ENCODE peak calls at places on chromosomes 2 and 18, in ten cellular contexts. F is thoracic aorta, V is fibroblast of lung, S is GM23338, I is BE2C, R is HCT116, U is A673, G is body of pancreas, N is keratinocyte, M is left ventricle myocardium inferior. Y is an unnamed sample. For H3K4me1, the result is how much of the 10 kb centered on the place peaks cover.

GRCh38 chr2:85174943-85175342 is 41.8 kb downstream of the TCF7L1 start:
- DNase-seq in F (no peak), V (no peak), S (no peak), I (no peak), R (no peak), U (no peak), G (no peak), N (no peak), M (no peak), Y (no peak)

GRCh38 chr2:165568361-165568760 is 98.9 kb downstream of the CSRNP3 start:
- DNase-seq in F (no peak), V (no peak), S (no peak), I (no peak), R (no peak), U (no peak), G (no peak), N (no peak), M (no peak), Y (no peak)

GRCh38 chr18:8049147-8049546 is 482.0 kb downstream of the PTPRM start:
- DNase-seq in F (no peak), V (peak), S (no peak), I (no peak), R (no peak), U (no peak), G (no peak), N (no peak), M (no peak), Y (no peak)

GRCh38 chr2:239181074-239181581 is 219.7 kb downstream of the HDAC4 start:
- DNase-seq in F (no peak), V (no peak), S (no peak), I (peak), R (no peak), U (no peak), G (no peak), N (no peak), M (peak), Y (no peak)

GRCh38 chr2:200137275-200137674 is 169.2 kb upstream of the SPATS2L start:
- DNase-seq in F (no peak), V (no peak), S (no peak), I (no peak), R (no peak), U (no peak), G (no peak), N (no peak), M (no peak), Y (no peak)

GRCh38 chr2:26540306-26540705 is 62.4 kb upstream of the OTOF start:
- DNase-seq in F (no peak), V (no peak), S (peak), I (no peak), R (no peak), U (no peak), G (no peak), N (no peak), M (no peak), Y (peak)

GRCh38 chr2:95017836-95018235 is 7.7 kb upstream of the MAL start:
- DNase-seq in F (no peak), V (no peak), S (no peak), I (no peak), R (no peak), U (no peak), G (no peak), N (no peak), M (no peak), Y (no peak)

GRCh38 chr18:58194028-58194427 is 150.0 kb downstream of the NEDD4L start:
- DNase-seq in F (no peak), V (no peak), S (peak), I (peak), R (no peak), U (no peak), G (peak), N (no peak), M (no peak), Y (no peak)

GRCh38 chr18:36120297-36120696 is 8.8 kb downstream of the SLC39A6 start:
- DNase-seq in F (no peak), V (no peak), S (no peak), I (no peak), R (no peak), U (no peak), G (no peak), N (no peak), M (no peak), Y (no peak)

GRCh38 chr2:239979243-239980023 is 45.7 kb downstream of the NDUFA10 start:
- DNase-seq in F (no peak), V (peak), S (peak), I (peak), R (no peak), U (no peak), G (no peak), N (no peak), M (no peak), Y (no peak)

GRCh38 chr2:53210538-53210937 is 557.1 kb upstream of the CHAC2 start:
- DNase-seq in F (no peak), V (peak), S (peak), I (no peak), R (peak), U (no peak), G (peak), N (no peak), M (no peak), Y (no peak)

GRCh38 chr2:237603718-237604362 is 13.3 kb upstream of the RAB17 start:
- DNase-seq in F (no peak), V (peak), S (peak), I (no peak), R (no peak), U (peak), G (no peak), N (no peak), M (no peak), Y (peak)

GRCh38 chr2:237601453-237602116 is 11.1 kb upstream of the RAB17 start:
- DNase-seq in F (no peak), V (no peak), S (peak), I (no peak), R (no peak), U (no peak), G (no peak), N (no peak), M (no peak), Y (no peak)

GRCh38 chr2:237603049-237603717 is 12.6 kb upstream of the RAB17 start:
- DNase-seq in F (no peak), V (no peak), S (no peak), I (no peak), R (no peak), U (no peak), G (no peak), N (no peak), M (no peak), Y (no peak)

GRCh38 chr2:237604391-237604790 is 13.9 kb upstream of the RAB17 start:
- DNase-seq in F (no peak), V (no peak), S (no peak), I (no peak), R (no peak), U (no peak), G (no peak), N (no peak), M (no peak), Y (no peak)

GRCh38 chr2:237602409-237602808 is 11.9 kb upstream of the RAB17 start:
- DNase-seq in F (no peak), V (no peak), S (no peak), I (no peak), R (no peak), U (no peak), G (no peak), N (no peak), M (no peak), Y (no peak)
- H3K4me1 ChIP-seq in F (under half), V (under half), S (under half), I (under half), R (under half), U (under half), G (under half), N (under half), M (under half), Y (under half)

GRCh38 chr2:104664672-104665071 is 189.2 kb upstream of the POU3F3 start:
- DNase-seq in F (no peak), V (no peak), S (no peak), I (no peak), R (no peak), U (no peak), G (no peak), N (no peak), M (no peak), Y (no peak)
- H3K4me1 ChIP-seq in F (under half), V (under half), S (under half), I (under half), R (under half), U (under half), G (under half), N (under half), M (under half), Y (under half)

DNA sequence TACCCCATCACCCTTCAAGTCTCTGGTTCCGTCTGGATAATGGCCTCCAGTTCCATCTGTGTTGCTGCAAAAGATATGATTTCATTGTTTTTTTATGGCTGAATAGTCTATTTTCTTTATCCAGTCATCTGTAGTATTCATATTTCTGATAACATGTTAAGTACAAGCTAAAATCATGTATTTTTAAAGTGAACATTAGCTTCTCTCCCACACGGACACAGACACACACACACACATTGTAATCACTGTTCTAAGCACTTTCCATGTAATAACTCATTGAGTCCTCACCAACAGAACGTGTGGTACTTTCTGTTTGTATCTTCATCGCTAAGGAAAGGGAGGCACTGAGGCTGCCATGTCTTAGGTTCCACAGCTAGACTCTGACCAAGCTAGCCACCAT is 8.0 kb downstream of the NCK2 start:
- DNase-seq in F (no peak), V (no peak), S (no peak), I (no peak), R (no peak), U (no peak), G (no peak), N (no peak), M (no peak), Y (no peak)
- H3K4me1 ChIP-seq in F (half or more), V (under half), S (under half), I (under half), R (under half), U (under half), G (half or more), N (under half), M (half or more), Y (under half)

DNA sequence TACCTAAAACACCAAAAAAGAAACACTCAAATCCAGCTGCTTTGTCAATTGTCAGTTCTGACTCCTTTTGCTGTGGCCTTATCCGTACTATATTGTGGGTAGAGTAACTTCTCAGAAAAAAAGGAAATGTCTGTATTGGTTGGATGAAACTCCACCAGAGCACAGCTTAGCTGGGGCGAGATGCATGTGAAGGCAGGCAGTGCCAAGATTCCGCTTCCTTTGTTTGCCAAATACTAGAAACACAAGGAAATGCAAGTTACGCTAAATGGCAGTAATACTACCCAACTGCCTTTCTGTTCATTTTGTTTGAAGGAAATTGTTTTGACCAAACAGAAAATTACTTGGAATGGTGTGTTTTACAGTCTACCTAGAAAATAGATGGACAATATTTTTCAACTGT is 10.0 kb downstream of the KLF11 start:
- DNase-seq in F (no peak), V (no peak), S (no peak), I (no peak), R (no peak), U (no peak), G (no peak), N (no peak), M (no peak), Y (no peak)
- H3K4me1 ChIP-seq in F (under half), V (under half), S (under half), I (under half), R (under half), U (under half), G (half or more), N (under half), M (half or more), Y (under half)

DNA sequence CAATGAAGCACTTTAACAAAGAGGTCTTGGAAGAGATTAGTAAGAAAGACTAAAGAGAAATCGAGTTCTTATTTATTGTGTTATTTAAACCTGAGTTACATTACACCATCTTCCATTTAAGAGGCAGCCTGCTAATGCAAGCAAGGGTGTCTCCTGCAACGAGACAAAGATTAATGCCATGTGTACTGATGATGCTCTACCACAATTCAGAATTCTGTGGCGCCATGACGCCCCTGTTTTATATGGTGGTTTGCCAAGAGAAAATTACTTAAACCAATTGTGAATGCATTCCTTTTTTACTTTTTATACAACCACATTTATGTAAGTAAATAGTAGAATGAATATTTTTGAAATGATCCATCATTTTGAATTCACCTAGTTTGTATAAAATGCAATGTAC is 356.1 kb upstream of the ZEB2 start:
- DNase-seq in F (no peak), V (no peak), S (no peak), I (no peak), R (no peak), U (no peak), G (no peak), N (no peak), M (no peak), Y (no peak)
- H3K4me1 ChIP-seq in F (under half), V (under half), S (under half), I (under half), R (under half), U (under half), G (under half), N (under half), M (under half), Y (under half)

GRCh38 chr2:215848679-215849078 is 164.7 kb downstream of the MREG start:
- DNase-seq in F (no peak), V (no peak), S (no peak), I (no peak), R (no peak), U (no peak), G (no peak), N (no peak), M (no peak), Y (no peak)

GRCh38 chr2:215848146-215848545 is 165.2 kb downstream of the MREG start:
- DNase-seq in F (no peak), V (no peak), S (no peak), I (no peak), R (no peak), U (no peak), G (no peak), N (no peak), M (no peak), Y (no peak)

GRCh38 chr2:215847056-215847455 is 166.3 kb downstream of the MREG start:
- DNase-seq in F (no peak), V (no peak), S (no peak), I (no peak), R (no peak), U (no peak), G (no peak), N (no peak), M (peak), Y (no peak)

GRCh38 chr2:215845839-215846586 is 167.3 kb downstream of the MREG start:
- DNase-seq in F (no peak), V (no peak), S (no peak), I (no peak), R (no peak), U (no peak), G (no peak), N (no peak), M (no peak), Y (no peak)

DNA sequence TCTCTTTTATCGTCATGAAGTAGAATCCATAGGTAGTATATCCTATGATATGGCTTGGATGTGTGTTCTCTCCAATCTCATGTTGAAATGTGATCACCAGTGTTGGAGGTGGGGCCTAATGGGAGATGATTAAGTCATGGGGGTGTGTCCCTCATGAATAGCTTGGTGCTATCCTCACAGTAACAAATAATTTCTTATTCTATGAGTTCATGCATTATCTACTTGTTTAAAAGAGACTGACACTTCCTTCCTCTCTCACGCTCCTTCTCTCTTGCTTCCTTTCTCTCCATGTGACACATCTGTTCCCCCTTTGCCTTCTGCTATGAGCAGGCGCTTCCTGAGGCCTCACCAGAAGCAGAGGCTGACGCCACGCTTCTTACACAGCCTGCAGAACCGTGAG is 165.6 kb downstream of the MREG start:
- DNase-seq in F (no peak), V (no peak), S (no peak), I (no peak), R (no peak), U (no peak), G (no peak), N (no peak), M (no peak), Y (no peak)
- H3K4me1 ChIP-seq in F (half or more), V (under half), S (under half), I (under half), R (under half), U (under half), G (under half), N (under half), M (under half), Y (under half)

DNA sequence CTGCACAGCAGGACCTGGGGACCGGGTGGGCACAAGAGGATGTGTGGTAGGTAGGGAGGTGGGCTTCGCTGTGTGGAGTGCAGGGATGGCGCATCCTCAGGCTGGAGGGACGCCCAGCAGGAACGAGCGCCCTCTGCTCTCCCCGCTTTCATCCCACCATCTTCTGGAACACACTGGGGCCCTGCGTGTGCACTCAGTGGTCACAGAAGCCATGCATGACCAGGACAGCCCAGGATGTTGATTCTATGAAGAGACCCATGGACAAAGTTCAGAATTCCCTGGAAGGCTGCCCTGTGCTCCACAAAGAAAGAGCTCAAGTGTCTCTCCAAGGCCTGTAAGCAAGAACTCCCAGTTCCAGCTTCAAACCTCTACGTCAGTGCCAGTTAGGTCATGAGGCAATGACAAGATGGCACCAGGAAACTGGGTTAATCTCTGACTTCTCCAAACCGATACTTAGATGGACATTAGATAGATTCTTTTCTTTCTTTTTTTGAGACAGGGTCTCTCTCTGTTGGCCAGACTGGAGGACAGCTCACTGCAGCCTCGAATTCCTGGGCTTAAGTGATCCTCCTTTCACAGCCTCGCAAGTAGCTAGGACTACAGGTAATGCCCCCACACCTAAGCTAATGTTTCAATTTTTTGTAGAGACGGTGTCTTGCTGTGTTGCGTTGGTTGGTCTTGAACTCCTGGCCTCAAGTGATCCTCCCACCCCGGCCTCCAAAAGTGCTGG is 3.4 kb downstream of the SLC66A2 start:
- DNase-seq in F (no peak), V (no peak), S (no peak), I (no peak), R (no peak), U (no peak), G (peak), N (no peak), M (no peak), Y (no peak)
- H3K4me1 ChIP-seq in F (under half), V (under half), S (under half), I (under half), R (under half), U (under half), G (half or more), N (under half), M (half or more), Y (half or more)

DNA sequence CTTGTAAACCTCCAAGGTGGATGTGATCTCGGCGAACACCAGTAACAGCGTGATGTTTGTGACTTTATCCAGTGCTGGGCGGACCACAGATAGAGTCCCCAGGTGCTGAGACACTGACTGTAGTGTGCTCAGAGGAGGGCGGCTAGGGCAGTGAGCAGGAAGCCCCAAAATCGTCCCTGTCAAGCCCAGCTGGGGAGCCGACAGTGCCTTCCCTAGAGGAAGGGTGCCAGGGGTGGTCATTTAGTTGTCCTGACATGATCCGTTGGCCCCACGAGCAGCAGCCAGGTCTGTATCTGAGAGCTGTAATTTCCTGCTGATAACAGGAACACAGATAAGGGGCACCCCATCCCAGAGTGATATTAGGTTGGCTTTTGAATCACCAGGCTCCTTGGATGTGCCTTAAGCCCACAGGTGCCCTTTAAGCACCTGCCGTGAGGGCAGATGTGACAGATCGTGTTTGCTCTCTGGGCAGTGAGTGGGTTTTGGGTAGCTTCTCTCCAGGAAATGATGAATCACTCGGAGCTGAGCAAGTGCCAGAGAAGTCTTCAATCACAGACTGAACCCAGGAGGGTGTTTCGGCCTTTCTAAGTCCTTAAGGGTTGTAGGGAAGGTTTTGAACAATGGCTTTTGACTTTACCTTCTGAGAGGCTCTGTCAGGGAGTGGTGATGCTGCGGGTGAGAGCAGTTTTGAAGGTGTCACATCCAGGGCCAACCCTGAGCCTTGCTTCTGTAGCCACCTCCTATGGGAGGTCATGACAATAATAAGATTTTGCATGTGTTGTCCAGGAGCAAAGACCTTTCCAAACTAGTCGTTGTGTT is 7.7 kb downstream of the LPIN1 start:
- DNase-seq in F (no peak), V (peak), S (no peak), I (peak), R (no peak), U (peak), G (no peak), N (no peak), M (no peak), Y (no peak)
- H3K4me1 ChIP-seq in F (under half), V (under half), S (under half), I (under half), R (under half), U (under half), G (under half), N (under half), M (half or more), Y (under half)

Y was measured in tibial artery.